ENCODE peak calls at places on chromosomes 7 and 10, in nine cellular contexts. H, R, C, A, J, V, Z, U and T are unnamed samples.

GRCh38 chr10:79047875-79048638 is 20.7 kb upstream of the ZMIZ1 start:
- DNase-seq in A (no peak), Z (no peak), U (no peak), J (peak), C (peak), R (peak), V (peak), H (peak), T (no peak)

GRCh38 chr7:96397936-96398596 is 76.2 kb upstream of the SLC25A13 start:
- DNase-seq in U (peak), H (no peak), V (no peak), A (no peak), Z (peak), C (no peak), J (no peak), R (no peak), T (no peak)

GRCh38 chr7:42076870-42077269 is 160.1 kb downstream of the GLI3 start:
- DNase-seq in U (no peak), R (no peak), V (no peak), C (no peak), Z (no peak), H (no peak), J (no peak), A (no peak), T (no peak)

GRCh38 chr7:88789480-88790064 is 6.0 kb downstream of the TEX47 start:
- DNase-seq in Z (peak), V (no peak), U (peak), C (peak), R (no peak), J (no peak), H (no peak), A (peak), T (peak)

GRCh38 chr10:78992333-78992732 is 76.4 kb upstream of the ZMIZ1 start:
- DNase-seq in U (no peak), Z (no peak), C (peak), A (no peak), R (no peak), H (no peak), V (no peak), J (no peak), T (no peak)

GRCh38 chr10:50987934-50988333 is 86.4 kb upstream of the PRKG1 start:
- DNase-seq in R (no peak), V (no peak), Z (no peak), J (no peak), U (no peak), H (no peak), A (no peak), C (no peak), T (no peak)

GRCh38 chr10:43822509-43823236 is 174.0 kb upstream of the ZNF32 start:
- DNase-seq in V (no peak), R (no peak), J (no peak), H (no peak), Z (no peak), A (peak), U (no peak), C (no peak), T (peak)

GRCh38 chr7:47795631-47796030 is 152.6 kb downstream of the PKD1L1 start:
- DNase-seq in H (no peak), C (no peak), A (peak), Z (peak), R (no peak), V (no peak), J (no peak), U (peak), T (peak)

GRCh38 chr10:119205926-119206602 is 1.3 kb upstream of the GRK5 start:
- DNase-seq in J (peak), Z (peak), R (peak), C (peak), H (peak), U (no peak), A (no peak), V (peak), T (no peak)

GRCh38 chr7:39248041-39248692 is 270.5 kb downstream of the POU6F2 start:
- DNase-seq in A (no peak), U (no peak), Z (no peak), C (no peak), J (no peak), R (no peak), H (no peak), V (no peak), T (peak)

GRCh38 chr7:96004598-96004997 is 232.2 kb downstream of the DYNC1I1 start:
- DNase-seq in H (no peak), U (peak), A (peak), Z (no peak), R (no peak), C (no peak), J (no peak), V (no peak), T (peak)

GRCh38 chr10:31698169-31698890 is 230.3 kb downstream of the ARHGAP12 start:
- DNase-seq in V (peak), C (no peak), J (peak), Z (peak), A (peak), H (no peak), U (peak), R (no peak), T (peak)

GRCh38 chr7:22083711-22084289 is 138.1 kb upstream of the CDCA7L start:
- DNase-seq in U (peak), V (no peak), R (no peak), J (no peak), Z (no peak), C (no peak), H (no peak), A (peak), T (no peak)

GRCh38 chr10:31864834-31865518 is 63.7 kb downstream of the ARHGAP12 start:
- DNase-seq in C (no peak), Z (peak), J (no peak), U (peak), H (no peak), R (no peak), A (no peak), V (no peak), T (peak)

GRCh38 chr10:11016959-11017574 is 605 bp upstream of the CELF2 start:
- DNase-seq in C (peak), J (no peak), Z (no peak), R (no peak), V (no peak), H (no peak), U (no peak), A (peak), T (no peak)

GRCh38 chr7:35036361-35037171 is 719 bp downstream of the DPY19L1 start:
- DNase-seq in V (peak), A (peak), J (peak), C (peak), R (peak), H (peak), Z (peak), U (peak), T (peak)

GRCh38 chr7:44984478-44984758 is 5.6 kb upstream of the MYO1G start:
- DNase-seq in Z (no peak), J (no peak), R (peak), U (no peak), H (no peak), C (no peak), A (no peak), V (no peak), T (no peak)
- H3K4me3 ChIP-seq in Z (no peak), J (no peak), R (no peak), U (peak), H (no peak), C (peak), A (no peak), V (no peak), T (no peak)

DNA sequence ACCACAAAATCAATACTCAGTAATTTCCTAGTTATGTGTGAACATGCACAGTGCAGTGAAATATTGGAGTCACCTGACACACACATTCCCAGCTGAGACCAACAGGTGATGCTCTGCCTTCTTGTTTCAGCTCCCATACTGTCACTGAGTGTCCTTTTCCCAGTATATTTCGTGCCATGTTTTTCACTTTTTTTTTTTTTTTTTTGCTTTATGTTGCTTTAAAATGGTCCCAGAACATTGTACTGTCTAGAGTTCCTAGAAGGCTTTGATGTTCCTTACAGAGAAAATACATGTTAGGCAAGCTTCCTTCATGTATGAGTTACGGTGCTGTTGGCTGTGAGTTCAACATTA is 45.6 kb downstream of the ELAPOR2 start:
- DNase-seq in Z (no peak), A (no peak), V (no peak), H (no peak), C (no peak), U (no peak), R (no peak), J (no peak), T (no peak)
- TF ChIP-seq CTCF in Z (no peak), A (no peak), V (no peak), H (no peak), C (no peak), U (no peak), R (no peak), J (no peak), T (no peak)

DNA sequence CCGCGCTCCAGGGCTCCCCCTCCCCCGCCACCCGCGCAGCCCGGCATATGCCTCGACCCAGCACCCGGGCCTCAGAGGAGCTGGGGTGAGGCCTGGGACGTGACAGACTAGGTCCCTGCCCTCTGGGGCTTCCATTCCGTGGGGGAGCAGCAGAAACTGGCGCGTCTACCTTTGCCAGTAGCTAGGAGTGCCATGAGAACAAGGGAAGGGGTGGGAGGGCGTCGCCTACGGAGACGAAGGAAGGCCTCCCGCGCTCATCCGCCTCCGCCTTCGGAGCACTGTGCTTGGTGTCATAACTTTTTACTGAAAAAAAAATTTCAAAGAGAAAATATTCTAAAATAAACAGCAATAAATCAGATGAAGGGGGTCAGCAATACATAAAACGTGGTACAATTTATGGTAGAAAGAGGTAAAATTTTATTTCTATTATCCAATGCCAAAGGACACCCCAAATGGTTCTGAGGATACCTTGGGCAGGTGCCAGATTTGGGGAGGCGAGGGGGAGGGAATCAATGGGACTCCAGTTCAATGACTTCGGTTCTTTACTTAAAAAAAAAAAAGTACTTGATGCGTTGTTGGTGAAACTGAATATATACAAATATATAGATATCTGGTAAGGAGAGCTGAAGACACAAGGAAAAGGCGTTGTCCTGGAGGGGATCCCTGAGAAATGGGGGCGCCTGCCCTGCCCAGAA is 35.1 kb upstream of the GRID1 start:
- DNase-seq in J (no peak), V (no peak), C (no peak), R (peak), H (peak), U (peak), Z (peak), A (peak), T (no peak)
- H3K4me3 ChIP-seq in J (peak), V (peak), C (peak), R (peak), H (no peak), U (peak), Z (peak), A (no peak), T (peak)

GRCh38 chr10:123897146-123897545 is 5.5 kb upstream of the CPXM2 start:
- DNase-seq in U (no peak), J (no peak), V (no peak), Z (no peak), H (no peak), R (no peak), C (no peak), A (no peak), T (no peak)
- TF ChIP-seq CTCF in U (peak), J (peak), V (no peak), Z (peak), H (no peak), R (no peak), C (peak), A (peak), T (peak)

DNA sequence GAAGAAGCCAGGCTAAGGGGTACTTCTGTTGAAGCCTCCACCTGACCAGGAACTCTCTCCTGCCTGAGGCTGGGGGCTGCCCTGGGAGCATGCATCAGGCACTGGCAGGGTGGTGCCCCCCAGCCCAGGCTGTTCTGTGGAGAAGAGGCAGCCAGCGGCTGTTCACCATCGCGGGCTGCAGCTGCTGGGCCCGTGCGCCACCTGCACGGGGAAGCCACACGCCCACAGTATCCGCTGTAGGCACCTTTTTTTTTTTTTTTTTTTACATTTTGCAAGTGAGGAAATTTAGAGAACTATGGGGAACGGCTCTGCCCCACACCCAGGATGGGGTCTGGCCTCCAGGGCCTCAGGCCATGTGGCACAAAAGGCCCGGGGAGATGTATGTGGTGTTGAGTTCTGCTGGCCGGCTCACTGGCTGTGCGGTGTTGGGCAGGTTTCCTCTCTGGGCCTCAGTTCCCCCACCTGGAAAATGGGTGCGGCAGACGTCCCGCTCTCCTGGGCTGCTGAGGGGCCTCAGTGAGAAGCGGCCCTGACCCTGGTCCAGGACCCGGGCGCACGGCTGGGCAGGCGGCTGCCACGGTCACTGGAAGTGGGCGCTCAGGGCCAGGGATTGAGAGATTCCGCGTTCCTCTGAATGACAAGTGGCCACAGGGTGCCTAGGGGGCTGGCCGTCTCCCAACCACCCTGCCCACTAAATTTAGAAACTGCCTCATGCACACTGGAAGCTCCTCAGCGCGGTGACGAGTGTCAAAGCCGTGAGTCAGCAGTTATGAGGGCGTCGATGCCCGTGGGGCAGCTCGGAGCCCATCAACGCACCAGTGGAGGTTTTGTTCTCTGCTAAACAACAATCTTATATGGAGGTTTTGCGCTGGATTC is 8.8 kb upstream of the INTS1 start:
- DNase-seq in R (no peak), A (peak), V (peak), J (peak), H (no peak), U (peak), C (peak), Z (peak), T (peak)
- H3K4me3 ChIP-seq in R (no peak), A (no peak), V (peak), J (peak), H (no peak), U (no peak), C (no peak), Z (no peak), T (no peak)

DNA sequence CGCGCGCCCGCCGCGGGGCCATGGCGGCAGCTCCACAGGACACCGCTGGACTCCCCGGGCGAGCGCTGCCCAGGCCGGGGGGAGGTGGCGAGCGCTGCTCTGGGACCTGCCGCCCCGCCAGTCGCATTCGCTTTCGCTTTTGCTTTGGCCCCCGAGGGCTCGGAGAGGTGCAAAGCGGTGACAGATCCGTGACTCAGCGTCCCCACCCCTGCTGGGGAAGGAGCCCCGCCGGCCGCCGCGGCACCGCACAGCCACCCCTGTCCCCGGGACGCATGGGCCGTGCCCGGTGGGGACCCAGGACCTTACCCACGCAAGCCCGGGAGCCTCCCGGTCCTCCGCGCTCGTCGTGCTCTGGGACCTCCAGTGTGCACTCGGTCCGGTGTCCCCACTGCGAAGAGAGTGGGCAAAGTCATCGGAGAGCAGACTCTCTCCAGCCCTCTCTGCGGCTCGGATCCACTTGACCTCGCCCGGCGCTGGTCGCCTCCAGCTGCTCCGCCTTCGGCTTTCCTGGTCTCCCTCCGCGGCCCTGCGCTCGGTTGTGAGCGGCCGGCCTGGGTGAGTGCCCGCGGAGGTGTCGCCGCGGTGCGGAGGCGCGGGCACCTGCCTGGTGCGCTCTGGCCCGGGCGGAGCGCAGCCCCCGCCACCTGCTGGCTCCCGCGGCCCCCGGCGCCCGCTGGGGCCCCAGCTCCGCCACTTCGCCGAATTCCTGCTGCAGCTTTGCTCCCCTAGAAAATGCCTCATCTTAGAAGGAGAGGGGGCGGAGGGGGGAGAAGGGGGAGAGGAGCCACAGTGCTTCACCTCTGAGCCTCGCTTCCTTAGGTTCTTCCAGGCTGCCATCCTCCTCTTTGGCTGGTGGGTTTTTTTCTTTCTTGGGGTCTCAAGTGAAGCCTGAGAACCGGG is at the start of gene IL15RA:
- DNase-seq in R (peak), J (peak), V (peak), A (peak), H (peak), C (peak), U (peak), Z (peak), T (peak)
- TF ChIP-seq CTCF in R (peak), J (no peak), V (no peak), A (no peak), H (no peak), C (peak), U (no peak), Z (no peak), T (no peak)

GRCh38 chr7:37353949-37354660 is 94.6 kb downstream of the ELMO1 start:
- DNase-seq in C (no peak), J (no peak), U (no peak), V (no peak), A (no peak), Z (no peak), H (no peak), R (no peak), T (no peak)
- H3K4me3 ChIP-seq in C (no peak), J (no peak), U (no peak), V (no peak), A (no peak), Z (no peak), H (no peak), R (no peak), T (no peak)

DNA sequence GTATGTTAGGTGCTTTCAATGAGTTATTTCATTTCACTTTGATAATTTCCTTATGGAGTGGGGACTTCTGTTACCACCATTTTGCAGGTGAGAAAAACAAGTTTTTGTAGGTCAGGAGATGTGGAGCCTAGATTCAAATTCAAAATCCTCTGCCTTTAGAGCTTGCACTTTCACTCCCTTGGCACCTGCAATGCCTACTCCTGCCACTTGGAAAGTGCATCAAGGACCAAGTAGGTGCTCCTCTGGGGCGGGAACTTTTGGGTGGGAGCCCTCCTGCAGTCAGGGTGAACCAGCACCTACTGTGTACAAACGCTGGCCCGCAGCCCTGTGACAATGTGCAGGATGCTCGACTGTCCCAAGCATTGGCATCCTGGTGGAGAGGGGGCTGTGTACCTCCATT is 199.0 kb downstream of the EMX2 start:
- DNase-seq in R (no peak), A (no peak), C (no peak), U (no peak), J (no peak), V (no peak), H (no peak), Z (no peak), T (no peak)
- TF ChIP-seq CTCF in R (no peak), A (no peak), C (no peak), U (peak), J (no peak), V (no peak), H (no peak), Z (no peak), T (no peak)

GRCh38 chr10:24700911-24701310 is 22.8 kb downstream of the ARHGAP21 start:
- DNase-seq in H (no peak), A (no peak), V (no peak), U (no peak), R (no peak), C (no peak), J (no peak), Z (no peak), T (no peak)

GRCh38 chr10:24694086-24694485 is 29.6 kb downstream of the ARHGAP21 start:
- DNase-seq in H (no peak), A (no peak), Z (peak), C (no peak), V (no peak), J (no peak), U (no peak), R (no peak), T (peak)

GRCh38 chr10:24701447-24701846 is 22.2 kb downstream of the ARHGAP21 start:
- DNase-seq in Z (peak), V (no peak), R (no peak), J (no peak), A (no peak), U (no peak), C (peak), H (no peak), T (peak)

GRCh38 chr10:24695452-24695851 is 28.2 kb downstream of the ARHGAP21 start:
- DNase-seq in C (no peak), V (no peak), A (no peak), U (peak), J (no peak), H (no peak), R (no peak), Z (peak), T (no peak)

DNA sequence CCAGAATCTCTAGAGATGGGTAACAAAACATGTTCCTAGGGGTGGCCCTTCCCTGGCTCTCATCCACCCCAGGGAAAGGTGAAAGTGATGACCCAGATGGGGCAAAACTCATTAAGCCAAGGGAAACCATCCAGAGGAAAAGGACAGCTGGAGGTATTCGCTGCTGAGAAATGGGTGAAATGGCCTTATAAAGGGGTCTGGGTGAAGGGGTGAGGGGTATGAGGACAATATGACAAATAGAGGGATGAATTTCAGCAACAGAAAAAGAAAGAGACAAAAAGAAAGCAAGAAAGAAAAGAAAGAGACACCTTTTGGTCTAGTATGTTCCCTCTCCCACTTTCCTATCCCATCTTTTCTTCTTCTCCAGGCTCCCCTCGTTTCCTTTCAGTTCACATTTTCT is 26.6 kb downstream of the ARHGAP21 start:
- DNase-seq in Z (no peak), R (no peak), H (no peak), A (no peak), U (no peak), C (no peak), J (no peak), V (no peak), T (no peak)
- H3K4me3 ChIP-seq in Z (no peak), R (no peak), H (no peak), A (no peak), U (no peak), C (no peak), J (no peak), V (no peak), T (no peak)

GRCh38 chr7:126856691-126857291 is 395.9 kb downstream of the GRM8 start:
- DNase-seq in J (no peak), R (no peak), V (no peak), C (peak), H (no peak), U (no peak), Z (no peak), A (no peak), T (peak)
- TF ChIP-seq CTCF in J (no peak), R (peak), V (no peak), C (peak), H (no peak), U (peak), Z (peak), A (peak), T (peak)